ENCODE peak calls at places on chromosomes 6 and 20, in seven cellular contexts. Z, C, R, A, D, E and H are unnamed samples.

GRCh38 chr6:90765895-90766294 is 179.0 kb upstream of the MAP3K7 start:
- DNase-seq in C (no peak), R (no peak), A (no peak), E (no peak), D (no peak), Z (no peak), H (no peak)

GRCh38 chr6:170553686-170554085 is 483 bp upstream of the TBP start:
- DNase-seq in A (no peak), E (no peak), R (no peak), Z (no peak), C (peak), D (no peak), H (no peak)

GRCh38 chr20:34201531-34201930 is 39.7 kb upstream of the ASIP start:
- DNase-seq in E (no peak), R (no peak), C (no peak), A (no peak), Z (no peak), D (no peak), H (no peak)

GRCh38 chr20:2713285-2713684 is 20.7 kb downstream of the EBF4 start:
- DNase-seq in Z (no peak), D (peak), R (no peak), E (no peak), C (no peak), A (no peak), H (no peak)

GRCh38 chr6:117265425-117266266 is at the start of gene VGLL2:
- DNase-seq in C (no peak), R (peak), D (peak), E (peak), A (peak), Z (peak), H (peak)

GRCh38 chr6:158853072-158853871 is 34.1 kb upstream of the EZR start:
- DNase-seq in E (peak), D (peak), Z (no peak), R (peak), A (peak), C (peak), H (peak)

GRCh38 chr6:17987576-17988421 is at the start of gene KIF13A:
- DNase-seq in E (peak), C (no peak), R (peak), Z (peak), A (peak), D (peak), H (peak)

GRCh38 chr6:28347119-28347518 is 2.6 kb upstream of the ZKSCAN3 start:
- DNase-seq in Z (no peak), D (no peak), E (no peak), R (no peak), C (no peak), A (no peak), H (no peak)

GRCh38 chr6:30163090-30163917 is at the start of gene TRIM15:
- DNase-seq in Z (no peak), C (no peak), A (peak), E (no peak), D (no peak), R (no peak), H (no peak)

GRCh38 chr6:73248192-73248898 is 14.7 kb downstream of the KHDC1 start:
- DNase-seq in E (no peak), D (no peak), A (no peak), R (no peak), Z (no peak), C (no peak), H (no peak)

GRCh38 chr20:12838261-12838866 is 170.4 kb upstream of the SPTLC3 start:
- DNase-seq in Z (no peak), A (no peak), D (peak), C (no peak), E (no peak), R (no peak), H (no peak)

GRCh38 chr6:67606905-67607828 is 1027.9 kb upstream of the ADGRB3 start:
- DNase-seq in E (no peak), Z (no peak), D (no peak), C (peak), A (no peak), R (no peak), H (no peak)

GRCh38 chr6:19697744-19698290 is 139.4 kb upstream of the ID4 start:
- DNase-seq in C (peak), D (no peak), Z (no peak), A (no peak), R (no peak), E (no peak), H (no peak)

GRCh38 chr20:58810116-58810878 is 40.4 kb downstream of the GNAS-AS1 start:
- DNase-seq in C (no peak), A (no peak), R (no peak), E (no peak), Z (no peak), D (peak), H (no peak)

GRCh38 chr6:79570802-79571367 is 33.7 kb upstream of the LCA5 start:
- DNase-seq in D (peak), C (peak), A (no peak), Z (no peak), E (peak), R (no peak), H (no peak)

GRCh38 chr20:45629496-45630100 is at the start of gene WFDC10A:
- DNase-seq in D (peak), R (no peak), Z (peak), C (no peak), E (peak), A (peak), H (peak)

GRCh38 chr20:32034581-32035397 is 17.3 kb upstream of the HCK start:
- DNase-seq in D (no peak), C (no peak), R (no peak), Z (no peak), A (no peak), E (no peak), H (no peak)

GRCh38 chr6:14068133-14068532 is 49.4 kb upstream of the CD83 start:
- DNase-seq in D (no peak), Z (no peak), C (peak), A (no peak), E (no peak), R (no peak), H (no peak)

GRCh38 chr6:3455121-3455489 is 1.7 kb downstream of the SLC22A23 start:
- DNase-seq in R (no peak), Z (no peak), D (no peak), A (peak), E (no peak), C (no peak), H (no peak)

GRCh38 chr20:41411458-41411857 is 44.8 kb upstream of the EMILIN3 start:
- DNase-seq in E (no peak), D (peak), A (no peak), R (no peak), Z (no peak), C (no peak), H (no peak)

GRCh38 chr6:11343963-11344714 is 111.7 kb upstream of the NEDD9 start:
- DNase-seq in Z (no peak), E (peak), D (no peak), R (no peak), C (no peak), A (peak), H (no peak)

GRCh38 chr6:135546206-135546605 is 48.7 kb upstream of the AHI1 start:
- DNase-seq in A (no peak), Z (no peak), E (no peak), R (no peak), D (no peak), C (no peak), H (no peak)

GRCh38 chr20:64109831-64110391 is 2.5 kb upstream of the NPBWR2 start:
- DNase-seq in E (no peak), D (no peak), R (no peak), Z (no peak), A (peak), C (no peak), H (no peak)

GRCh38 chr6:108767418-108768175 is 80.6 kb upstream of the ARMC2 start:
- DNase-seq in R (no peak), Z (no peak), E (no peak), D (no peak), C (no peak), A (peak), H (no peak)

DNA sequence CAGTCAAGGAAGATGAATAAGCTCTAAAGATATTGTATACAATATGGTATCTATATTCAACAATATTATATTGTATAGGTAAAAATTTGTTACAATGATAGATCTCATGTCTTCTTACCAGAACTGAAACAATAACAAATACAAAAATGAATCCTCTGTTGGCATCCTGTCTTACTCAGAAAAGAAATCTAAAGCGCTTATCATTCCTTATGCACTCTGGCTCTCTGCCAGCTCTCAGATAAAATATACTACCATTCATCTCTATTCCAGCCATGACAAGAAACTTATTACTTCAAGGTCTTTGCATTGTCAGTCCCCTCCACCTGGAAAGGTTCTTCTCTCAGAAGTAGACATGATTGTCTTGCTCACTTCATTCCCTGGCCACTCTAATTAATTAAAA is 138.6 kb downstream of the THEMIS start:
- DNase-seq in Z (no peak), D (no peak), A (no peak), C (no peak), R (no peak), E (no peak), H (no peak)
- TF ChIP-seq CTCF in Z (no peak), D (no peak), A (no peak), C (no peak), R (no peak), E (no peak), H (no peak)

GRCh38 chr6:37365791-37366190 is 12.0 kb downstream of the RNF8 start:
- DNase-seq in R (no peak), A (no peak), C (peak), D (peak), E (no peak), Z (no peak), H (no peak)
- TF ChIP-seq CTCF in R (peak), A (no peak), C (peak), D (peak), E (peak), Z (no peak), H (no peak)

DNA sequence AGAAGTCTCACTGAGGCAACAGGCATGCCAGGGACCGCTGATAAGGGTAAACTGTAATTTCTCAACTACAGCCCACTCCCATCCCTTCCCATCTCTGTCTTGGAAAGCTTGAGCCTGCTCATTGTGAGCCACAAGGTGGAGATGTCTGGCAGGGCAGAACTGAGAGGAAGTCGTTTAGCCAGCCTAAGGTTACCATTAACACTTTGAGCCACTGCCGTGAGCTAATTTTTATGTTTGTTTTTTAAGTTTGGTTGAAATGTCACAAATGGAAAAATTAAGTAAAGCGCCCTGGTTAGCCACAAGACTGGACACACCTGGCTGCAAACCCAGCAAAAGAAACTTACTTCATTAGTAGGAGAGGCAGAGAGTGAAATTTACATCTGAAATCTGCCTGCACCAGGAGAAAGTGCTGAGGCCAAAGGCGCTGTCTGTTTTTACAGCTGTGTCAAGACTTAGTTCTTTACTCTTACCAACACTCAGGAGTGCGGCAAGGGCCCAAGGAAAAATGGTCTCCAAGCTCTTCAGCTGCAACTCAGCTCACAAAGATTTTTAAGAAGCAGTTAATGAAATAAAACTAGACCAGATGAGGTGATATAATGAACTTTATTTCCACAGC is 50.0 kb upstream of the FAM83C start:
- DNase-seq in C (no peak), Z (no peak), R (no peak), A (no peak), E (no peak), D (no peak), H (no peak)
- TF ChIP-seq CTCF in C (peak), Z (peak), R (peak), A (no peak), E (no peak), D (peak), H (no peak)

GRCh38 chr6:44256291-44257006 is 879 bp downstream of the SLC35B2 start:
- DNase-seq in R (no peak), E (peak), D (no peak), A (peak), C (no peak), Z (no peak), H (no peak)

GRCh38 chr6:44257753-44258324 is 511 bp upstream of the SLC35B2 start:
- DNase-seq in A (no peak), E (no peak), R (no peak), D (no peak), C (no peak), Z (no peak), H (no peak)

GRCh38 chr6:44258325-44258863 is 1.1 kb upstream of the SLC35B2 start:
- DNase-seq in C (no peak), E (no peak), R (no peak), D (no peak), A (no peak), Z (no peak), H (no peak)

GRCh38 chr6:44255848-44256247 is 1.5 kb downstream of the SLC35B2 start:
- DNase-seq in Z (no peak), C (no peak), E (peak), D (no peak), R (no peak), A (no peak), H (no peak)

DNA sequence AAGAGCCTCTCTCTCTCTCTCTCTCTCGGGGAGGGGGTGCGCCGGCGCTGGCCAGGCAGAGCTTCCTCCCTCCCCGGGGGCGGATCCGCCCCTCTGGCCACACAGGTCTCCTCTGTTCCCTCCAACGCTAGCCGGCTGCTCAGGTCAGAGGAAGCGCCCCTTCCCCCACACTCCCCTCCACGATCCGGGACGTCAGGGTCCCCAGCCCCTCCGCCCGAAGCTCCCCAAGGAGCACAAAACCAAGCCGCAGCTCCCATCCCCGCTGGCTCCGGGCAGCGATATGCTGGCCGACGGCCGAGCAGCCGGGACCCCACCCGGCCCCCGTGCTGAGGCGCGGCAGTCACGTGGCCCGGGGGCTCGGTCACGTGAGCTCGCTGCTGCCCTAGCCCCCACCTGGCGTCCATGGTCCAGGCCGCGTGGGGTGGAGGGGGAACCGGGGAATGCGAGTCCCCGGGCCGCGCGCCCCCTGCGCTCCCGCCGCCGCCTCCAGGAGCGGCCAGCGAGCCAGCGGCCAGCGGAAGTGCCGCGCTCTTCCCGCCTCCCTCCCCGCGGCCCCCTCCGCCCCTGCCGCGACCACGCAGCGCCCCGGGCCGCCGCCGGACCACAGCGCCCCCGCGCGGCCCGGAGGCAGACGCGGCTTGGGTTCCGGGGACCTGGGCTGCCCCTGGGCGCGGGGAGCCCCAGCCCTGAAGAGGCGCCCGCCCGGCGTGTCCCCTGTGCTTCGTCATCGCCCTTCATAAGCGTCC is at the start of gene SLC35B2:
- DNase-seq in Z (peak), D (peak), A (peak), E (peak), R (peak), C (no peak), H (peak)
- TF ChIP-seq CTCF in Z (peak), D (peak), A (peak), E (peak), R (peak), C (peak), H (peak)

GRCh38 chr6:154479388-154480143 is 30.9 kb downstream of the CNKSR3 start:
- DNase-seq in A (no peak), Z (no peak), D (peak), E (no peak), C (no peak), R (no peak), H (no peak)
- TF ChIP-seq CTCF in A (no peak), Z (no peak), D (no peak), E (no peak), C (no peak), R (no peak), H (no peak)

GRCh38 chr6:31858707-31859106 is 3.9 kb downstream of the NEU1 start:
- DNase-seq in E (no peak), D (no peak), R (no peak), Z (no peak), A (no peak), C (no peak), H (no peak)
- TF ChIP-seq CTCF in E (no peak), D (no peak), R (no peak), Z (no peak), A (no peak), C (no peak), H (no peak)

GRCh38 chr6:32894085-32895005 is 40.4 kb downstream of the PSMB9 start:
- DNase-seq in D (peak), E (peak), Z (peak), R (peak), A (peak), C (peak), H (peak)
- TF ChIP-seq CTCF in D (peak), E (no peak), Z (peak), R (no peak), A (no peak), C (no peak), H (no peak)